ENCODE peak calls at places on chromosomes 16 and 17, in nine cellular contexts. B is uterus; R is CD8-positive, alpha-beta memory T cell; H is K562; A is SJSA1; D is fibroblast of mammary gland; O is heart right ventricle; N is CD8-positive, alpha-beta T cell; L is coronary artery. M is an unnamed sample.

GRCh38 chr17:10512856-10513255 is 5.5 kb downstream of the MYH1 start:
- DNase-seq in N (no peak), H (no peak), L (no peak), B (no peak), O (no peak), A (no peak), D (peak; percentile 7), R (no peak), M (no peak)

GRCh38 chr17:49928826-49929475 is 40.0 kb upstream of the DLX4 start:
- DNase-seq in B (no peak), H (no peak), L (no peak), O (no peak), D (peak; percentile 69), N (no peak), A (no peak), R (no peak), M (peak; percentile 39)

GRCh38 chr17:6041261-6041660 is 28.9 kb upstream of the WSCD1 start:
- DNase-seq in N (no peak), H (no peak), R (no peak), B (no peak), D (no peak), L (no peak), O (no peak), A (no peak), M (no peak)

GRCh38 chr16:87063543-87063942 is 253.6 kb downstream of the C16orf95 start:
- DNase-seq in R (no peak), D (no peak), O (no peak), H (no peak), B (no peak), N (no peak), A (no peak), L (peak; percentile 55), M (no peak)

GRCh38 chr17:63099420-63099819 is 133.4 kb downstream of the TANC2 start:
- DNase-seq in N (no peak), O (no peak), L (no peak), H (no peak), A (no peak), B (no peak), D (no peak), R (no peak), M (no peak)

GRCh38 chr17:77445030-77445907 is 304.5 kb downstream of the SEC14L1 start:
- DNase-seq in L (no peak), B (peak; percentile 66), D (peak; percentile 83), R (peak; percentile 96), H (no peak), A (no peak), O (no peak), N (peak; percentile 75), M (no peak)

GRCh38 chr17:78219396-78220150 is 5.5 kb downstream of the BIRC5 start:
- DNase-seq in D (no peak), L (no peak), N (no peak), H (no peak), B (no peak), A (no peak), O (no peak), R (no peak), M (no peak)

GRCh38 chr17:11935734-11936406 is 61.4 kb downstream of the ZNF18 start:
- DNase-seq in R (no peak), A (peak; percentile 13), D (peak; percentile 63), B (no peak), L (no peak), O (peak; percentile 51), N (no peak), H (peak; percentile 74), M (no peak)

GRCh38 chr17:59310263-59310920 is 21.1 kb upstream of the YPEL2 start:
- DNase-seq in O (no peak), D (no peak), L (no peak), H (no peak), A (no peak), B (no peak), R (no peak), N (no peak), M (no peak)

GRCh38 chr17:20706752-20707372 is 127.3 kb downstream of the CDRT15L2 start:
- DNase-seq in L (no peak), A (no peak), B (no peak), O (no peak), N (no peak), D (no peak), H (no peak), R (no peak), M (no peak)

GRCh38 chr16:12187939-12188673 is 211.6 kb downstream of the SNX29 start:
- DNase-seq in N (no peak), L (no peak), O (no peak), R (no peak), D (peak; percentile 50), H (no peak), B (no peak), A (no peak), M (peak; percentile 38)

GRCh38 chr16:19113577-19114358 is at the start of gene ITPRIPL2:
- DNase-seq in N (no peak), B (peak; percentile 87), D (peak; percentile 91), R (no peak), A (peak; percentile 93), O (peak; percentile 93), H (peak; percentile 66), L (peak; percentile 95), M (no peak)

GRCh38 chr16:57775661-57776469 is 26.4 kb downstream of the KIFC3 start:
- DNase-seq in A (no peak), B (no peak), H (peak; percentile 23), O (no peak), D (no peak), L (no peak), R (no peak), N (no peak), M (no peak)

GRCh38 chr16:57774886-57775285 is 27.4 kb downstream of the KIFC3 start:
- DNase-seq in R (no peak), O (no peak), B (no peak), N (no peak), D (no peak), H (no peak), L (no peak), A (no peak), M (no peak)

GRCh38 chr16:57781349-57781740 is 20.9 kb downstream of the KIFC3 start:
- DNase-seq in O (no peak), H (no peak), R (no peak), D (no peak), L (no peak), B (no peak), N (no peak), A (no peak), M (no peak)

GRCh38 chr16:57781741-57782606 is 20.3 kb downstream of the KIFC3 start:
- DNase-seq in H (no peak), L (no peak), D (peak; percentile 49), N (no peak), B (no peak), O (no peak), A (peak; percentile 32), R (no peak), M (no peak)

GRCh38 chr16:57778658-57779057 is 23.6 kb downstream of the KIFC3 start:
- DNase-seq in H (no peak), R (no peak), B (no peak), D (no peak), A (no peak), O (no peak), L (no peak), N (no peak), M (no peak)
- H3K4me3 ChIP-seq in H (no peak overlapping the region), R (no peak overlapping the region), B (no peak overlapping the region), D (no peak overlapping the region), A (no peak overlapping the region), O (no peak overlapping the region), L (no peak overlapping the region), N (no peak overlapping the region), M (no peak overlapping the region)

GRCh38 chr16:29815793-29816693 is at the start of gene PAGR1:
- DNase-seq in O (peak; percentile 99), B (peak; percentile 99), L (peak; percentile 100), H (peak; percentile 99), A (peak; percentile 99), R (peak; percentile 99), N (peak; percentile 98), D (peak; percentile 100), M (peak; percentile 99)

GRCh38 chr16:29813644-29814562 is 1.9 kb downstream of the PRRT2 start:
- DNase-seq in L (peak; percentile 74), B (peak; percentile 34), N (no peak), A (no peak), H (no peak), R (no peak), D (no peak), O (peak; percentile 19), M (no peak)

GRCh38 chr16:29815032-29815721 is 775 bp upstream of the PAGR1 start:
- DNase-seq in R (no peak), A (no peak), D (no peak), O (peak; percentile 31), L (peak; percentile 83), B (peak; percentile 50), N (no peak), H (peak; percentile 43), M (no peak)

GRCh38 chr16:29812754-29813643 is 1.0 kb downstream of the PRRT2 start:
- DNase-seq in H (no peak), D (no peak), O (no peak), R (no peak), N (no peak), B (no peak), L (peak; percentile 73), A (no peak), M (no peak)

DNA sequence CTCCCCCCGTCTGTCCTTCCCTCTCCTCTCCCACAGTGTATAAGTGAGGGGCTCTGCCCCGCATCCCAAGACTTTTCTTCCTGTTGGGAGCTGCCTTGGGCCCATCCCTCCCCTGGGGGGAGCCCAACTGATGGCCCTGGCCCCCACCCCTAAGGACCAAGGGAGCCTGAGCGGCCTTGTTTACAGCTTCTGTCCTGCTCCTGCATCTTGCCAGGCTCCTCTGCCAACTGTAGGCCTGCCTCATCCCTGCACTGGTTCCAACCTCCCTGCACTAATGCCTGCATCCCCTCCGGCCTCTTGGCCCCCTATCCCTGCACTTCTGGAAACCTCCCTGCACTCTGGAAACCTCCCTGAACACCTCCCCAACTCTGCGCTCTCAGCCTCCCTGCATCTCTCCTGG is 1.4 kb upstream of the PAGR1 start:
- DNase-seq in R (no peak), L (no peak), B (no peak), A (no peak), D (no peak), N (no peak), H (no peak), O (no peak), M (no peak)
- H3K4me3 ChIP-seq in R (peak overlapping the region; percentile 94), L (peak overlapping the region; percentile 78), B (no peak overlapping the region), A (no peak overlapping the region), D (no peak overlapping the region), N (peak overlapping the region; percentile 90), H (no peak overlapping the region), O (no peak overlapping the region), M (no peak overlapping the region)

DNA sequence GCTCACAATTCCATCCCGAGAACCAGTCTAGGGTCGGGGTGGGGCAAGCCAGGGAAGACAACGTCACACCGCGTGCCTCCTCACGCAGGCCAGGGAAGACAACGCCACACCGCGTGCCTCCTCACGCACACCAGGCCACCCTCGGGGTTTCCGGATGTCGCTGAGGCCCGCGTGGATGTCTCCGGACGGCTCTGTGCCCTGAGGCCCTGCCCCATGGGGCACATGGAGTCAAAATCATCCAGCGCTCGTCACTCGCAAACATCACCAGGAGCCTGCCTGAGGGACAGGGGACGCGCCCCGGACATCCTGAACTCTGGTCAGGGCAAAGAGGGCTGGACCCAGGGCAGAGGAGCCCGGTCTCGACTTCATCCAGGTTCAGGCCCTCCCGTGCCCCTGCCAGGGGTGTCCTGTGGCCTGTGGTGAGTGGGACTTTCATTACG is 3.7 kb downstream of the TMEM204 start:
- DNase-seq in L (no peak), A (no peak), D (no peak), N (no peak), B (no peak), R (no peak), O (no peak), H (no peak), M (no peak)
- H3K4me3 ChIP-seq in L (peak overlapping the region; percentile 80), A (no peak overlapping the region), D (no peak overlapping the region), N (peak overlapping the region; percentile 46), B (no peak overlapping the region), R (peak overlapping the region; percentile 40), O (peak overlapping the region; percentile 92), H (no peak overlapping the region), M (no peak overlapping the region)

GRCh38 chr17:40018211-40019121 is 3.2 kb downstream of the CSF3 start:
- DNase-seq in B (peak; percentile 89), H (no peak), L (no peak), D (peak; percentile 91), N (no peak), A (no peak), R (no peak), O (peak; percentile 47), M (no peak)
- H3K4me3 ChIP-seq in B (no peak overlapping the region), H (no peak overlapping the region), L (peak overlapping the region; percentile 11), D (no peak overlapping the region), N (no peak overlapping the region), A (no peak overlapping the region), R (no peak overlapping the region), O (no peak overlapping the region), M (no peak overlapping the region)

M was measured in kidney epithelial cell.